ENCODE peak calls at places on chromosomes 5 and 9, in four cellular contexts. One of them, this sample, is unnamed.

GRCh38 chr9:88072831-88073365 is 65.4 kb downstream of the SPATA31C2 start:
- DNase-seq in cardiac muscle cell: no peak
- DNase-seq in H54: no peak
- DNase-seq in right lobe of liver: no peak
- DNase-seq in this sample: no peak

GRCh38 chr5:105789246-105789645 is 1881.5 kb downstream of the EFNA5 start:
- DNase-seq in H54: no peak
- DNase-seq in cardiac muscle cell: no peak
- DNase-seq in right lobe of liver: no peak
- DNase-seq in this sample: no peak

GRCh38 chr5:132961887-132962286 is 1.5 kb downstream of the AFF4 start:
- DNase-seq in right lobe of liver: no peak
- DNase-seq in H54: no peak
- DNase-seq in cardiac muscle cell: peak; percentile 12
- DNase-seq in this sample: no peak

GRCh38 chr9:81557957-81558791 is 131.2 kb downstream of the TLE1 start:
- DNase-seq in H54: no peak
- DNase-seq in cardiac muscle cell: no peak
- DNase-seq in right lobe of liver: no peak
- DNase-seq in this sample: no peak

GRCh38 chr9:88953401-88954029 is 37.8 kb upstream of the S1PR3 start:
- DNase-seq in right lobe of liver: no peak
- DNase-seq in H54: peak; percentile 45
- DNase-seq in cardiac muscle cell: no peak
- DNase-seq in this sample: no peak

GRCh38 chr5:176402684-176403083 is 13.7 kb downstream of the CLTB start:
- DNase-seq in H54: no peak
- DNase-seq in cardiac muscle cell: no peak
- DNase-seq in right lobe of liver: no peak
- DNase-seq in this sample: no peak

GRCh38 chr5:55926476-55926875 is 68.3 kb downstream of the IL6ST start:
- DNase-seq in H54: no peak
- DNase-seq in cardiac muscle cell: no peak
- DNase-seq in right lobe of liver: no peak
- DNase-seq in this sample: no peak

GRCh38 chr5:146007270-146007669 is 70.9 kb downstream of the SH3RF2 start:
- DNase-seq in right lobe of liver: no peak
- DNase-seq in cardiac muscle cell: no peak
- DNase-seq in H54: no peak
- DNase-seq in this sample: no peak

GRCh38 chr5:10655686-10656075 is 91.8 kb downstream of the ANKRD33B start:
- DNase-seq in right lobe of liver: peak; percentile 10
- DNase-seq in H54: no peak
- DNase-seq in cardiac muscle cell: no peak
- DNase-seq in this sample: no peak

GRCh38 chr5:131316822-131317221 is 53.0 kb downstream of the CDC42SE2 start:
- DNase-seq in cardiac muscle cell: no peak
- DNase-seq in H54: no peak
- DNase-seq in right lobe of liver: no peak
- DNase-seq in this sample: no peak

GRCh38 chr9:5263568-5264218 is 32.5 kb downstream of the INSL4 start:
- DNase-seq in cardiac muscle cell: peak; percentile 27
- DNase-seq in right lobe of liver: no peak
- DNase-seq in H54: no peak
- DNase-seq in this sample: no peak

GRCh38 chr5:159104759-159105317 is 5.1 kb upstream of the EBF1 start:
- DNase-seq in right lobe of liver: no peak
- DNase-seq in H54: no peak
- DNase-seq in cardiac muscle cell: no peak
- DNase-seq in this sample: no peak

GRCh38 chr9:99056876-99057664 is 47.8 kb upstream of the TGFBR1 start:
- DNase-seq in right lobe of liver: no peak
- DNase-seq in cardiac muscle cell: no peak
- DNase-seq in H54: no peak
- DNase-seq in this sample: no peak

GRCh38 chr5:96567188-96567587 is 95.0 kb upstream of the CAST start:
- DNase-seq in cardiac muscle cell: no peak
- DNase-seq in right lobe of liver: no peak
- DNase-seq in H54: no peak
- DNase-seq in this sample: no peak

GRCh38 chr5:84602371-84602771 is 217.7 kb upstream of the EDIL3 start:
- DNase-seq in cardiac muscle cell: no peak
- DNase-seq in right lobe of liver: no peak
- DNase-seq in H54: no peak
- DNase-seq in this sample: peak; percentile 48

This sample was measured in GM12878.